ENCODE peak calls at places on chromosome 7, in eight cellular contexts. P, L, N, I, T, J, B and C are unnamed samples.

GRCh38 chr7:47873767-47874166 is 74.5 kb downstream of the PKD1L1 start:
- DNase-seq in B (peak; percentile 65), I (peak; percentile 85), N (no peak), L (no peak), P (no peak), J (no peak), T (no peak), C (no peak)

GRCh38 chr7:69759373-69759772 is 161.1 kb downstream of the AUTS2 start:
- DNase-seq in P (no peak), I (no peak), B (no peak), L (no peak), J (no peak), N (no peak), T (no peak), C (no peak)

GRCh38 chr7:6271694-6272371 is 591 bp downstream of the CYTH3 start:
- DNase-seq in I (no peak), T (peak; percentile 28), B (no peak), J (no peak), L (peak; percentile 35), N (peak; percentile 29), P (peak; percentile 22), C (peak; percentile 6)

GRCh38 chr7:157627033-157627432 is 290.2 kb downstream of the DNAJB6 start:
- DNase-seq in L (no peak), I (no peak), J (no peak), N (no peak), T (no peak), B (no peak), P (no peak), C (no peak)

GRCh38 chr7:23490357-23491131 is 20.3 kb upstream of the IGF2BP3 start:
- DNase-seq in L (no peak), P (peak; percentile 37), N (peak; percentile 50), T (peak; percentile 38), I (no peak), B (no peak), J (peak; percentile 8), C (peak; percentile 68)

GRCh38 chr7:68148440-68148839 is 1151.8 kb downstream of the TYW1 start:
- DNase-seq in I (no peak), N (no peak), J (no peak), L (peak; percentile 49), P (no peak), B (no peak), T (no peak), C (no peak)

GRCh38 chr7:130733866-130734524 is at the start of gene KLF14:
- DNase-seq in T (peak; percentile 17), I (no peak), N (peak; percentile 12), B (no peak), L (peak; percentile 47), J (no peak), P (peak; percentile 37), C (peak; percentile 26)

GRCh38 chr7:33191326-33191725 is 62.0 kb downstream of the BBS9 start:
- DNase-seq in J (no peak), L (no peak), I (peak; percentile 37), N (no peak), B (no peak), P (no peak), T (no peak), C (no peak)

GRCh38 chr7:1567082-1567771 is 2.6 kb downstream of the PSMG3 start:
- DNase-seq in L (no peak), I (peak; percentile 90), J (no peak), T (peak; percentile 55), B (peak; percentile 79), N (no peak), P (no peak), C (no peak)

DNA sequence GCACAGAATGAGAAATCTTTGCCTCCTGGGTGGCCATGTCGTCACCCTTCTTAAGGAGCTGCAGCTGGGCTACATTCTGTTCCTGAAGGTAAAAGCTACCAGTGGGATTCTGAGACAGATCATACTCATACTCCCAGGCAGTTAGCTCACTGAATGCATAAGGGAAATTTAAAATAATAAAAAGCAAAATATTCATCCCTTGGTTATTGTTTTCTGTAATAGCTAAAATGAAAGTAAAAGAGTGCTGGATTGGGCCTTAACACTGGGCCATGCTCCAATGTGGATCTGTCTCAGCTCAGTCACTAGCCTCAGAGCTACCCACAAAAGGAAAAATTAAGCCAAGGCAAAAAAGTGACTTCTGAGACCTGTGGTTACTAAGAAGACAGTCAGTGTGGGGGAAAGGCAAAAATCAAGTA is 8.9 kb upstream of the DYNC2I1 start:
- DNase-seq in T (no peak), N (no peak), P (no peak), B (no peak), J (no peak), I (no peak), L (no peak), C (no peak)
- H3K27ac ChIP-seq in T (peak overlapping the region; percentile 55), N (peak overlapping the region; percentile 63), P (peak overlapping the region; percentile 33), B (no peak overlapping the region), J (no peak overlapping the region), I (no peak overlapping the region), L (no peak overlapping the region), C (no peak overlapping the region)

GRCh38 chr7:509426-509825 is 10.2 kb downstream of the PDGFA start:
- DNase-seq in L (no peak), B (no peak), T (no peak), N (peak; percentile 5), P (peak; percentile 5), J (no peak), I (no peak), C (no peak)

GRCh38 chr7:510782-511281 is 8.8 kb downstream of the PDGFA start:
- DNase-seq in J (no peak), T (no peak), I (no peak), N (peak; percentile 11), L (no peak), B (no peak), P (peak; percentile 11), C (no peak)

GRCh38 chr7:508461-509170 is 11.0 kb downstream of the PDGFA start:
- DNase-seq in P (peak; percentile 7), J (no peak), T (no peak), N (peak; percentile 2), L (no peak), I (no peak), B (no peak), C (no peak)

GRCh38 chr7:511476-512145 is 8.0 kb downstream of the PDGFA start:
- DNase-seq in J (no peak), T (no peak), I (no peak), B (no peak), L (no peak), P (peak; percentile 2), N (peak; percentile 10), C (no peak)

DNA sequence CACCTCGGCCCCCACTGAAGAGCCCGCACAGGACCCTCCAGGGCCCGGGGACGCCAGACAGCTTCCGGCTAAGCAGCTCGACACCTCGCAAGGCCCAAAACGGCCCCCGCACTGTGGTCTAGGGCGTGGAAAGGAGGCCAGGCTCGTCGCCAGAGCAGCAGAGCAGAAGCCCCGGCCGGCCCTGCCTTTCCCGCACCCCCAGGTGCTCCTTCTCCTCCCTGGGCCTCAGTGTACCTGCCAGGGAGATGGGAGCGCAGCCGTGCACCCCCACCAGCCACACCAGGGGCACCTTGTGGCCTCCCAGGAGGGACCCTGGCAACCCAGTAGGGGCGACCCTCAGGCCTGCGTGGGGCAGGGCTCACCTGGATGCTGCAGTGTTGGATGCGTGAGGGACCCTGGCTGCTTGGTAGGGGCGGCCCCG is 9.6 kb downstream of the PDGFA start:
- DNase-seq in T (no peak), P (peak; percentile 7), J (no peak), L (no peak), B (no peak), N (peak; percentile 11), I (no peak), C (no peak)
- H3K27ac ChIP-seq in T (no peak overlapping the region), P (no peak overlapping the region), J (no peak overlapping the region), L (no peak overlapping the region), B (no peak overlapping the region), N (no peak overlapping the region), I (no peak overlapping the region), C (no peak overlapping the region)

DNA sequence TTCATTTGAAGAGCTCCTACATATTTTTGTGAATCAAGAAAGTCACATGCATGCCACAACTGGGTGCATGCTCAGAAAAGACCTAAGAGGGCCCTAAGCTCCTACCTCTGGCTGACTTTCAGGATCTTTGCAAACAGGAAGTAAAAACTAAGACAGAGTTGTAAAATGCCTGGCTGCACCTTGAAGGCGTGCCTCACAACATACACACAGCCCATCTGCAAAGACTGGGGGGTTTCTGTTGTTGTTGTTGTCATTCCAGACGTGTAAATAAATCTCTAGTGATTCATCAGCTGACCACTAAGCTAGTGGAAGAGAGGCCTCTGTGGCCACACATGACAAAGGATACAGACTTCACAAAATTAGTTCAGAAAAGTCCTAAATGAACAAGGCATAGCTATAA is 31.8 kb downstream of the SMURF1 start:
- DNase-seq in B (no peak), I (peak; percentile 59), J (no peak), L (no peak), N (no peak), T (no peak), P (no peak), C (no peak)
- H3K27ac ChIP-seq in B (no peak overlapping the region), I (peak overlapping the region; percentile 53), J (peak overlapping the region; percentile 54), L (no peak overlapping the region), N (no peak overlapping the region), T (peak overlapping the region; percentile 49), P (no peak overlapping the region), C (no peak overlapping the region)

GRCh38 chr7:144836545-144836842 is 641 bp upstream of the TPK1 start:
- DNase-seq in N (no peak), L (no peak), J (no peak), P (no peak), I (no peak), T (no peak), B (no peak), C (no peak)
- H3K27ac ChIP-seq in N (peak overlapping the region; percentile 98), L (peak overlapping the region; percentile 86), J (peak overlapping the region; percentile 87), P (peak overlapping the region; percentile 89), I (peak overlapping the region; percentile 70), T (peak overlapping the region; percentile 97), B (no peak overlapping the region), C (peak overlapping the region; percentile 87)